ENCODE peak calls at places on chromosomes 1 and 21, in six cellular contexts. Z is HCT116, Q is K562, R is SK-N-SH, X is H1, K is GM12878. G is an unnamed sample.

GRCh38 chr1:157034137-157034800 is 11.3 kb downstream of the ARHGEF11 start:
- DNase-seq in X (no peak), Z (no peak), K (no peak), Q (no peak), R (no peak), G (no peak)

GRCh38 chr1:192803501-192803900 is 5.3 kb upstream of the RGS2 start:
- DNase-seq in R (no peak), X (no peak), Z (no peak), K (no peak), Q (no peak), G (no peak)

GRCh38 chr1:17128361-17128760 is 9.1 kb upstream of the PADI2 start:
- DNase-seq in X (no peak), R (no peak), Z (peak), Q (no peak), K (no peak), G (no peak)

GRCh38 chr1:166378805-166379204 is 212.0 kb upstream of the FAM78B start:
- DNase-seq in Z (no peak), K (no peak), X (no peak), R (no peak), Q (no peak), G (no peak)

GRCh38 chr1:64933296-64934070 is 32.9 kb downstream of the JAK1 start:
- DNase-seq in R (no peak), Z (no peak), Q (no peak), K (no peak), X (no peak), G (no peak)

GRCh38 chr1:151976868-151977267 is 16.8 kb downstream of the S100A10 start:
- DNase-seq in Q (no peak), R (no peak), X (no peak), K (no peak), Z (no peak), G (no peak)

GRCh38 chr1:235566092-235566491 is 61.8 kb upstream of the B3GALNT2 start:
- DNase-seq in Q (no peak), Z (no peak), R (no peak), X (no peak), K (no peak), G (no peak)

GRCh38 chr1:92817986-92818764 is 13.7 kb upstream of the RPL5 start:
- DNase-seq in X (no peak), Z (peak), K (no peak), R (peak), Q (peak), G (no peak)

GRCh38 chr1:231508941-231509340 is 19.5 kb upstream of the TSNAX start:
- DNase-seq in K (no peak), Z (no peak), X (no peak), Q (no peak), R (no peak), G (no peak)

GRCh38 chr1:185645686-185646085 is 88.5 kb upstream of the HMCN1 start:
- DNase-seq in R (no peak), K (no peak), Z (no peak), Q (no peak), X (no peak), G (no peak)

GRCh38 chr1:180923024-180923841 is 10.5 kb downstream of the KIAA1614 start:
- DNase-seq in X (peak), Q (no peak), Z (no peak), R (no peak), K (peak), G (peak)

GRCh38 chr21:32101206-32101763 is 177.6 kb downstream of the MIS18A start:
- DNase-seq in K (no peak), R (no peak), Z (no peak), X (no peak), Q (no peak), G (no peak)

GRCh38 chr1:210786546-210786945 is 347.4 kb downstream of the KCNH1 start:
- DNase-seq in Z (no peak), R (no peak), X (no peak), Q (no peak), K (no peak), G (no peak)

GRCh38 chr1:82838066-82838465 is 1037.3 kb downstream of the ADGRL2 start:
- DNase-seq in Q (no peak), K (no peak), X (no peak), Z (no peak), R (no peak), G (no peak)

GRCh38 chr1:208172389-208173140 is 71.6 kb downstream of the PLXNA2 start:
- DNase-seq in R (no peak), X (no peak), Q (no peak), Z (no peak), K (no peak), G (no peak)

GRCh38 chr1:53734650-53735211 is 4.2 kb downstream of the GLIS1 start:
- DNase-seq in K (no peak), R (no peak), X (no peak), Q (no peak), Z (no peak), G (no peak)

GRCh38 chr1:7046891-7047290 is 261.6 kb downstream of the CAMTA1 start:
- DNase-seq in Z (no peak), Q (no peak), K (no peak), X (no peak), R (peak), G (no peak)

GRCh38 chr1:228453614-228454013 is 33.6 kb upstream of the RNF187 start:
- DNase-seq in R (no peak), Z (no peak), K (no peak), Q (no peak), X (no peak), G (no peak)

GRCh38 chr1:3668585-3669300 is 16.4 kb downstream of the TP73 start:
- DNase-seq in R (no peak), Z (peak), Q (peak), X (no peak), K (no peak), G (peak)

GRCh38 chr1:170156594-170156993 is 10.8 kb downstream of the NTMT2 start:
- DNase-seq in R (no peak), Q (no peak), Z (no peak), K (no peak), X (no peak), G (no peak)

GRCh38 chr1:53015508-53015860 is 46.5 kb upstream of the PODN start:
- DNase-seq in Q (peak), Z (no peak), X (no peak), K (no peak), R (no peak), G (no peak)

GRCh38 chr1:15952317-15953258 is 23.3 kb downstream of the ZBTB17 start:
- DNase-seq in Q (peak), X (no peak), R (no peak), Z (peak), K (no peak), G (no peak)

GRCh38 chr1:211548321-211549091 is 30.5 kb downstream of the SLC30A1 start:
- DNase-seq in Q (peak), R (no peak), K (no peak), X (no peak), Z (no peak), G (no peak)

GRCh38 chr1:3453891-3454810 is at the start of gene ARHGEF16:
- DNase-seq in Z (peak), X (peak), R (peak), K (no peak), Q (peak), G (peak)

GRCh38 chr1:4084896-4085295 is 184.8 kb upstream of the C1orf174 start:
- DNase-seq in Z (no peak), X (no peak), Q (no peak), R (no peak), K (no peak), G (no peak)

GRCh38 chr1:227330709-227331108 is 12.4 kb upstream of the CDC42BPA start:
- DNase-seq in Q (no peak), Z (no peak), R (no peak), K (no peak), X (no peak), G (no peak)

GRCh38 chr1:167544447-167544846 is 9.1 kb downstream of the CREG1 start:
- DNase-seq in K (no peak), Z (no peak), R (no peak), X (no peak), Q (no peak), G (peak)

GRCh38 chr1:110280126-110280525 is 59.1 kb upstream of the RBM15 start:
- DNase-seq in X (peak), Z (no peak), Q (no peak), K (no peak), R (no peak), G (no peak)

GRCh38 chr21:29888437-29888836 is 51.4 kb downstream of the GRIK1 start:
- DNase-seq in R (no peak), Q (no peak), X (no peak), K (no peak), Z (no peak), G (no peak)

GRCh38 chr1:11158720-11159321 is 30.3 kb upstream of the ANGPTL7 start:
- DNase-seq in Z (no peak), K (no peak), X (no peak), Q (no peak), R (no peak), G (no peak)

GRCh38 chr1:175893192-175893591 is 149.8 kb upstream of the TNR start:
- DNase-seq in Z (no peak), R (no peak), X (no peak), K (no peak), Q (no peak), G (no peak)

GRCh38 chr1:166907763-166908162 is 31.7 kb upstream of the TADA1 start:
- DNase-seq in R (no peak), Z (no peak), Q (no peak), X (no peak), K (peak), G (no peak)

GRCh38 chr1:206912445-206913095 is 9.2 kb downstream of the FCMR start:
- DNase-seq in K (no peak), Z (peak), R (peak), Q (peak), X (no peak), G (peak)

GRCh38 chr1:3680488-3681230 is 28.3 kb downstream of the TP73 start:
- DNase-seq in X (no peak), Q (no peak), Z (no peak), R (no peak), K (no peak), G (no peak)

GRCh38 chr1:153404768-153405167 is 11.6 kb upstream of the S100A7A start:
- DNase-seq in X (peak), R (peak), K (no peak), Q (peak), Z (peak), G (peak)
- TF ChIP-seq JUND in X (no peak), R (no peak), K (no peak), Q (peak), Z (no peak), G (no peak)

DNA sequence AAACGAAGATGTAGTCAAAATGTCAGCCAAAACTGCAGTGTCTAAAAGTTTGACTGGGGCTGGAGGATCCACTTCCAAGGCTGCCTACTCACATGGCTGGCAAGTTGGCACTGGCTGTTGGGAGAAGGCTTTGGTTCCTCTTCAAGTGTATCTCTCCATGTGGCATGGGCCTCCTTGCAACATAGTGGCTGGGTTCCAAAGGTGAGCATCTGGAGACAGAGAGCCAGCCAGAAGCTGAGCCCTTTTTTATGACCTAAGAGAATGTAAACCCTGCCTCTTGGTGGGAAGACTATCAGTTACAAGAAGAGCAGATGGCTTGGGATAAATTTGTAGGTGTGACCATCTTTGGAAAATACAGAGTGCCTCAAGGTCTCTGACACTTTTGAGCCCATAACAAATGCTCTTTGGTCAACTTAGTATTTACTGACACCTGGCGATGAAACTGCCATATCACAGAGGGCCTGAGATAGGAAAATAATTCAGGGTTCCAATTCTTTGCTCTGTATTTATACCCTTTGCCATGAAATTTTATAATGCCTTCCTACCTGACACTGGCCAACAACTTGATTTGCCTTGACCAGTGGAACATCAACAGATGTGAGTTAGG is 31.4 kb upstream of the PRELP start:
- DNase-seq in K (no peak), Z (no peak), Q (no peak), X (no peak), R (no peak), G (peak)
- TF ChIP-seq JUND in K (no peak), Z (no peak), Q (no peak), X (no peak), R (no peak), G (no peak)

DNA sequence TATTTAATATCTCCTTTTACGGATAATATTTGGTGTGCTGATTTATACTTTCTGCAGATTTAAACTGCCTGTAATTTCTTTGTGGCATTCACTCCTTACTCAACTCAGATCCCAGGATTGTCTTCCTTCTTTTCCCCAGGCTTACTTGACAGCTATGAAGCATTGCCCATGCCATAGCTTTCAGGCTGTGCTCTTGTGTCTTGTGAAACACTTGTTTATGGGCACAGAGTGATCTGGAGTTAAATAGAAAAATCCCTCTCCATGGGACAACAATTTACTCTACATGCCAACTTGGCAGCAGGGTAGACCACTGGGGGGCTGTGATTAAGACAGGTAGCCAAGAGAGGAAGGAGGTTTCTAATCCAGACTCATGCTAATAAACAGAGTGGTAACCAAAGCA is 57.4 kb downstream of the PPP1R12B start:
- DNase-seq in Q (no peak), K (no peak), Z (no peak), R (no peak), X (no peak), G (no peak)
- TF ChIP-seq JUND in Q (no peak), K (no peak), Z (no peak), R (no peak), X (no peak), G (no peak)

DNA sequence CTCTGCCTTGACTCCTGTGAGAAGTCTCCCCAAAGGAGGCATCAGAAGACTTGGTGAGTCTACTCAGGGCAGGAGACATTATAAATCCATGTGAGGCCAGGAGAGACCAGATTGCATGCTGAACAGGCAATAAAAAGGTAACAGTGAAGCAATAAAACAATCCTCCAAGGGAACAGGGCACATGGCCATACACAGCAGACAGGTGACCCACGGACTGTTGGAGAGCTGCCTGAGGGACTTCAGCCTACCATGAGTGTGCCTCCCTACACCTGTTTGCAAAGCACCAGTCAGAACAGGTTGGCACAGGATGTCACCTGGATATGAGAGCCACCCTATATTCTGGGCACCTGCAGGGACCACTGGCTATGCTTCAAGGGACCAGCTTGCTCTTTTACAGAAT is 67.6 kb downstream of the MAB21L3 start:
- DNase-seq in Q (no peak), R (no peak), K (no peak), Z (no peak), X (no peak), G (no peak)
- TF ChIP-seq JUND in Q (no peak), R (no peak), K (no peak), Z (no peak), X (no peak), G (no peak)

GRCh38 chr1:19343617-19344350 is 31.7 kb downstream of the SLC66A1 start:
- DNase-seq in X (no peak), Q (no peak), Z (no peak), K (no peak), R (no peak), G (no peak)
- TF ChIP-seq JUND in X (no peak), Q (no peak), Z (no peak), K (no peak), R (no peak), G (no peak)

GRCh38 chr1:155012052-155012546 is 9.5 kb downstream of the ZBTB7B start:
- DNase-seq in X (peak), R (peak), Z (peak), Q (peak), K (no peak), G (peak)
- TF ChIP-seq JUND in X (no peak), R (no peak), Z (no peak), Q (no peak), K (no peak), G (no peak)

GRCh38 chr1:18725231-18725895 is 94.7 kb downstream of the PAX7 start:
- DNase-seq in R (peak), K (no peak), Z (no peak), Q (no peak), X (no peak), G (no peak)
- TF ChIP-seq JUND in R (no peak), K (no peak), Z (no peak), Q (no peak), X (no peak), G (no peak)

GRCh38 chr21:43921979-43922945 is 57.2 kb downstream of the AGPAT3 start:
- DNase-seq in Z (no peak), X (no peak), R (no peak), Q (peak), K (peak), G (no peak)
- TF ChIP-seq JUND in Z (no peak), X (peak), R (no peak), Q (peak), K (peak), G (no peak)

GRCh38 chr1:1630965-1631792 is 794 bp upstream of the MMP23B start:
- DNase-seq in Z (no peak), Q (no peak), X (no peak), R (peak), K (no peak), G (no peak)
- TF ChIP-seq JUND in Z (no peak), Q (no peak), X (no peak), R (no peak), K (no peak), G (no peak)

G was measured in T47D.